ENCODE peak calls at places on chromosomes 12 and 14, in nine cellular contexts. G, O, Z, P, F, M, D, C and L are unnamed samples. For H3K4me1 and H3K36me3, the result is how much of the 10 kb centered on the place peaks cover.

GRCh38 chr14:95162641-95163040 is 5.3 kb upstream of the DICER1 start:
- DNase-seq in G (peak), O (no peak), Z (no peak), P (peak), F (no peak), M (no peak), D (no peak), C (no peak), L (no peak)

GRCh38 chr12:42507031-42507430 is 82.5 kb downstream of the PRICKLE1 start:
- DNase-seq in G (no peak), O (no peak), Z (no peak), P (no peak), F (no peak), M (no peak), D (no peak), C (no peak), L (no peak)

GRCh38 chr14:61109288-61109687 is 128.2 kb downstream of the SLC38A6 start:
- DNase-seq in G (no peak), O (no peak), Z (no peak), P (no peak), F (no peak), M (no peak), D (no peak), C (no peak), L (no peak)

GRCh38 chr12:31989987-31990386 is 30.8 kb downstream of the RESF1 start:
- DNase-seq in G (no peak), O (no peak), Z (no peak), P (no peak), F (peak), M (peak), D (no peak), C (no peak), L (peak)

GRCh38 chr14:92760524-92760805 is 12.0 kb upstream of the LGMN start:
- DNase-seq in G (no peak), O (no peak), Z (no peak), P (peak), F (no peak), M (peak), D (no peak), C (no peak), L (no peak)

GRCh38 chr14:32038876-32039275 is 38.2 kb upstream of the ARHGAP5 start:
- DNase-seq in G (no peak), O (peak), Z (no peak), P (no peak), F (peak), M (peak), D (no peak), C (peak), L (peak)

GRCh38 chr14:68762944-68763831 is 29.7 kb downstream of the ZFP36L1 start:
- DNase-seq in G (peak), O (no peak), Z (peak), P (peak), F (peak), M (peak), D (no peak), C (no peak), L (peak)

GRCh38 chr12:50200507-50201273 is 33.5 kb upstream of the CERS5 start:
- DNase-seq in G (no peak), O (no peak), Z (no peak), P (no peak), F (peak), M (peak), D (no peak), C (peak), L (no peak)

GRCh38 chr12:58346032-58346632 is 404.8 kb downstream of the ATP23 start:
- DNase-seq in G (peak), O (peak), Z (peak), P (peak), F (peak), M (peak), D (peak), C (peak), L (peak)

GRCh38 chr12:119229837-119230236 is 51.1 kb downstream of the HSPB8 start:
- DNase-seq in G (peak), O (peak), Z (peak), P (peak), F (peak), M (peak), D (peak), C (peak), L (peak)

GRCh38 chr12:49089831-49090773 is 4.5 kb downstream of the DHH start:
- DNase-seq in G (peak), O (peak), Z (peak), P (no peak), F (peak), M (peak), D (peak), C (peak), L (peak)

GRCh38 chr14:104800600-104801283 is at the start of gene ZBTB42:
- DNase-seq in G (peak), O (peak), Z (peak), P (peak), F (peak), M (peak), D (peak), C (peak), L (peak)

GRCh38 chr12:24911284-24911791 is 37.6 kb downstream of the BCAT1 start:
- DNase-seq in G (no peak), O (peak), Z (peak), P (peak), F (peak), M (peak), D (no peak), C (no peak), L (peak)

GRCh38 chr12:68291396-68292036 is 38.1 kb upstream of the IL22 start:
- DNase-seq in G (no peak), O (no peak), Z (no peak), P (no peak), F (no peak), M (no peak), D (no peak), C (peak), L (no peak)

GRCh38 chr12:121423253-121423652 is 23.3 kb downstream of the RNF34 start:
- DNase-seq in G (no peak), O (no peak), Z (no peak), P (no peak), F (no peak), M (no peak), D (no peak), C (no peak), L (no peak)

GRCh38 chr12:112836736-112837628 is 45.4 kb downstream of the RPH3A start:
- DNase-seq in G (no peak), O (no peak), Z (peak), P (peak), F (no peak), M (no peak), D (no peak), C (peak), L (no peak)

GRCh38 chr12:55718650-55719275 is 1.4 kb upstream of the RDH5 start:
- DNase-seq in G (no peak), O (no peak), Z (no peak), P (no peak), F (no peak), M (no peak), D (no peak), C (no peak), L (no peak)

GRCh38 chr12:74820324-74820723 is 282.7 kb downstream of the ATXN7L3B start:
- DNase-seq in G (no peak), O (no peak), Z (no peak), P (peak), F (no peak), M (no peak), D (no peak), C (no peak), L (no peak)

GRCh38 chr12:116389990-116390655 is 112.6 kb upstream of the MED13L start:
- DNase-seq in G (no peak), O (peak), Z (peak), P (no peak), F (peak), M (peak), D (no peak), C (peak), L (no peak)

GRCh38 chr14:32611752-32612151 is 282.7 kb downstream of the AKAP6 start:
- DNase-seq in G (no peak), O (peak), Z (no peak), P (no peak), F (peak), M (peak), D (no peak), C (peak), L (no peak)

GRCh38 chr14:64640839-64641238 is 63.4 kb upstream of the PLEKHG3 start:
- DNase-seq in G (no peak), O (no peak), Z (no peak), P (no peak), F (no peak), M (no peak), D (no peak), C (no peak), L (no peak)

GRCh38 chr12:78977463-78977862 is 112.9 kb downstream of the SYT1 start:
- DNase-seq in G (no peak), O (no peak), Z (no peak), P (no peak), F (no peak), M (peak), D (no peak), C (peak), L (no peak)

GRCh38 chr12:12528361-12529092 is 34.1 kb downstream of the DUSP16 start:
- DNase-seq in G (no peak), O (no peak), Z (peak), P (no peak), F (no peak), M (no peak), D (no peak), C (no peak), L (no peak)

GRCh38 chr12:108214486-108214885 is 85.4 kb downstream of the WSCD2 start:
- DNase-seq in G (peak), O (peak), Z (peak), P (peak), F (peak), M (peak), D (peak), C (peak), L (peak)

GRCh38 chr14:69328317-69328716 is 68.4 kb downstream of the GALNT16 start:
- DNase-seq in G (no peak), O (no peak), Z (no peak), P (no peak), F (no peak), M (no peak), D (no peak), C (no peak), L (no peak)

GRCh38 chr12:42935756-42936155 is 346.2 kb upstream of the PRICKLE1 start:
- DNase-seq in G (no peak), O (peak), Z (no peak), P (no peak), F (peak), M (peak), D (no peak), C (peak), L (no peak)

DNA sequence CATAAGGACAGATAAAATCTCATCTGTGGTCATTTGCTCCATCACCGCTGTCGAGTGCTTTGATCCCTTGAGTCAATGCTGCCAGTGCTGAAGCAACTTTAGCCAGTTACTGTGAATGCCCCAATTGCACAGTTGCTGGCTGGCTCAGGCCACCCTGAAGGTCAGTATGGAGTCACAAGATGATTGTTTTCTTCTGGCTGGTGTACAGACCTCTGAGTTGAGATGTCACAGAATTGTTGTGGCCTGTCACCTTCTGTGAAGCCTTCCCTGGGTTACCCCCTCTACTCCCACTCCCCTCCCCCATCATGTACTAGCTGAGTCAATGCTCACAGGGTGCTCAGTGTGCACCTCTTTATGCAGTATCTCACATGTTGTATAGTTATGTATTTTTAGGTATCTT is 92.9 kb downstream of the PELI2 start:
- DNase-seq in G (no peak), O (no peak), Z (no peak), P (no peak), F (no peak), M (no peak), D (no peak), C (no peak), L (no peak)
- H3K4me1 ChIP-seq in G (under half), O (under half), Z (under half), P (under half), F (under half), M (under half), D (under half), C (under half), L (under half)

DNA sequence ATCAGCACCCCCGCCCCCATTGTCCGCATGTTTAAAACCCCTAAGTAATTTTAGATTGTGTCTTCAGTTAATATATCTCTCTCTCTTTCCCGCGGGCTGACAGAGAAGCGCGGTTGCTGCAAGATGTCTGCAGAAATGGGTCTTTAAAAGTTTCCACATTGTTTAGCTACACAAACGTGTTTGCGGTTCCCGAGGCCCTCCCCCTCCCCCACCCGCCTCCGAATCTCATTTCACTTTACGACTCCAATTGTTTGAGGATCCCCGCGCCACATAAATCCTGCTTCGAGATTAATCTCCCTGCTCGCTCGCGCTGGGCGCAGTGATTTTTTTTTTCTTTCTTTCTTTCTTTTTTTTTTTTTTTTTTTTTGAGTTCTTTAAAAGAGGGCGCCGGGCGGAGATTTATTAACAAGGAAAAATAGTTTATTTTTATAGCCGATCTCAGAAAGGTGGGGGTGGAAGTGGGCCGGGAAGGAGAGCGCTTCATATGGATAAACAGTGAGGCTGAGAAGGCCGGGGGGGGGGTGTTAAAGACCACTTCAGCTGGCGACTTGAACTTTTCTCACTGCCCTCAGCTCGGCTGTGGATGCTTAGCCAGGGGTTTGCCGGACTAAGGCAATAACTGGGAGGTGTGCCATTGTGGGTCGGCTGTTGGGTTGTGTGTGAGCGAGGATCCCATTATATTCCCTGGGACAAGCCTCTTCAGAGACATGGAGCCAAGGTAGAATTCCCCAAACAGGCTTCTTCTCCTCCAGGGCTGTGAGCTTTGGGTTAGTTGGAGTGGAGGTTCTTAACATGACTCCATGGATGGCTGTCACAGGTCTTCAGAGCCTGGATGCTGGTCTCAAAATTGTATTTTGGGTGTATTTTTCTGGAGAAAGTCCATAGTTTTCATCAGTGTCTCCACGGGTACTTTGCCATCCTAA is 39.7 kb upstream of the TBX5 start:
- DNase-seq in G (peak), O (no peak), Z (no peak), P (no peak), F (no peak), M (no peak), D (no peak), C (no peak), L (peak)
- H3K4me2 ChIP-seq in G (no peak), O (no peak), Z (no peak), P (no peak), F (no peak), M (no peak), D (no peak), C (no peak), L (peak)

DNA sequence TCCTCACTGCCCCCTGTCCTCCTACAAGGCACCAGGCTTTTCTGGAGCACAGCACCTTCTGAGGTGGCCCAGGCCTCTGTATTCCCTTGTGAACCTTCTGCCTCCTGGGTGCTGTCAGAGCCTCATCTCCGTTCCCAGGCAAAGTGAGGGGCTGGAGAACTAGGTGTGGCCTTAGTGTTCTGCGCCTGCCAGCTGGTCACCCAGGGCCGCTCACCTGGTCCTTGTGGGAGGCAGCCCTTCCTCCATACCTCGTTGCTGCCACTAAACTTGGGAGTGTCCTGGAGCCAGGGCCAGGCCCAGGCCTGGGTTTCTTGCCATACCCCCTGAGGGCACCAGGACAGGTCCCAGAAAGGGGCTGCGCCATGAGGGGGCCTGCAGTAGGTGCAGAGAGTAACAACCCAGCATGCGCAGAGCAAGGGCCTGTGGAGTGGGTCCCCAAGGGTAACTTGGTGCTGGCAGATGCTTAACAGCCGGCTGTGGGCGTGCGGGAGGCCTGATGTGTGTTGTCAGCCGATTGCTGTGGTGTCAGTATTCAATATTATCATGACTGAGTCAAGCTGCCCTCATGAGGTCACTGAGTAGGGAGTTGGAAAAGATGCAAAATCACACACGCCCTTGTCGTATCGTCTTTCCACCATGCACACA is 17.1 kb downstream of the OTUB2 start:
- DNase-seq in G (no peak), O (peak), Z (no peak), P (no peak), F (peak), M (peak), D (no peak), C (no peak), L (no peak)
- H3K36me3 ChIP-seq in G (under half), O (under half), Z (under half), P (under half), F (under half), M (under half), D (under half), C (under half), L (under half)

GRCh38 chr14:36713960-36714703 is 52.5 kb downstream of the PAX9 start:
- DNase-seq in G (no peak), O (no peak), Z (no peak), P (no peak), F (no peak), M (no peak), D (no peak), C (no peak), L (no peak)

GRCh38 chr14:36719823-36720222 is 58.2 kb downstream of the PAX9 start:
- DNase-seq in G (no peak), O (no peak), Z (no peak), P (no peak), F (no peak), M (no peak), D (no peak), C (no peak), L (no peak)

GRCh38 chr14:36718216-36718615 is 56.6 kb downstream of the PAX9 start:
- DNase-seq in G (no peak), O (no peak), Z (no peak), P (no peak), F (no peak), M (peak), D (no peak), C (peak), L (no peak)

GRCh38 chr14:36717363-36717762 is 55.7 kb downstream of the PAX9 start:
- DNase-seq in G (peak), O (no peak), Z (no peak), P (peak), F (no peak), M (no peak), D (no peak), C (peak), L (no peak)

GRCh38 chr14:36716614-36717184 is 55.0 kb downstream of the PAX9 start:
- DNase-seq in G (no peak), O (no peak), Z (no peak), P (no peak), F (no peak), M (no peak), D (no peak), C (peak), L (no peak)
- H3K4me1 ChIP-seq in G (under half), O (under half), Z (under half), P (under half), F (under half), M (under half), D (under half), C (under half), L (under half)

GRCh38 chr12:104747330-104747729 is 210.8 kb downstream of the SLC41A2 start:
- DNase-seq in G (no peak), O (no peak), Z (no peak), P (no peak), F (no peak), M (no peak), D (no peak), C (no peak), L (no peak)
- H3K4me2 ChIP-seq in G (no peak), O (no peak), Z (no peak), P (no peak), F (no peak), M (no peak), D (no peak), C (no peak), L (no peak)

DNA sequence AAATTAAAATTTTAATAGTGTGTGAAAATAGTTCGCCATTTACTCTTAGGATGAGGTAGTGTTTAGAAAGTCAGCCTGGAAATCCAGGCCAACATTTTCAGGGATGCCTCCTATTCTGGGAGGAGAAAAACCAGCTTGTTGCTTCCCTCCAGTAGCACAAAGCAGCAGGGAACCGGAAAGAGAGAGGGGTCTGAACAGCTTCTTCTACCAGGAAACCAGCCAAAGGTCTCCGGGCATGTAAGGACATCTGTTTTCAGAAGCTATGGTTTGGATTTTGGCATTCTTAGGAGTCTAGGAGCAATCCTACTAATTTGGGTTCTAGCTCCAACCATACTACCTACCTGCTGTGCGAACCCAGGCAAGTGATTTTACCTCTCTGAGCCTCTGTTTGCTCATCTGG is 85.3 kb downstream of the DPF3 start:
- DNase-seq in G (no peak), O (no peak), Z (no peak), P (no peak), F (no peak), M (no peak), D (no peak), C (no peak), L (no peak)
- H3K36me3 ChIP-seq in G (under half), O (under half), Z (under half), P (under half), F (under half), M (under half), D (under half), C (under half), L (under half)

DNA sequence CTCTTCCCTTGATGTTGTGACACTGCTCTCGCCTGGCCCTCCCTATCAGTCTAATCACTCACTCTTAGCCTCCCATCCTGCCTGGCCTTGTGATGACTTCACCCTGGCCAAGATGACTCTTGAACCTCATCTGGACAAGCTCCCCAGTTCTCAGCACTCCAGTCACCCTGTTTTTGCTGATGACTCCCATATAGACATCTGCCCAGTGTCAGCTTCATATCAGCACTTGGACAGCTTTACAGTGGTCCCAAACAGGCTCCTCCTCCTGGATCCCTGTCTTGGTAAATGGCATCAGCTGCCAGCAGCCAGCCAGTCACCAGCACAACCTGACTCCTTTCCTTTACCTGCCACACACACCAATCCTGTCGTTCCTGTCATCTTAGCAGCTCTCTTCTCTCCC is 104.2 kb downstream of the POLR3B start:
- DNase-seq in G (no peak), O (no peak), Z (no peak), P (no peak), F (no peak), M (no peak), D (no peak), C (no peak), L (no peak)
- H3K4me1 ChIP-seq in G (under half), O (under half), Z (under half), P (under half), F (under half), M (under half), D (under half), C (under half), L (under half)